ENCODE peak calls at places on chromosomes 3 and 15, in nine cellular contexts. R, U, A, S, O, W, Z, L and M are unnamed samples.

GRCh38 chr3:161854232-161854771 is 357.7 kb downstream of the OTOL1 start:
- DNase-seq in R (peak; percentile 25), U (peak; percentile 38), A (peak; percentile 42), S (no peak), O (peak; percentile 60), W (peak; percentile 85), Z (no peak), L (no peak), M (no peak)

GRCh38 chr3:5239602-5240001 is 52.1 kb downstream of the EDEM1 start:
- DNase-seq in R (no peak), U (no peak), A (no peak), S (no peak), O (no peak), W (peak; percentile 35), Z (no peak), L (no peak), M (no peak)

GRCh38 chr3:105304487-105304886 is 62.2 kb upstream of the ALCAM start:
- DNase-seq in R (no peak), U (no peak), A (no peak), S (no peak), O (no peak), W (peak; percentile 23), Z (no peak), L (no peak), M (no peak)

GRCh38 chr15:78055923-78056713 is 21.4 kb downstream of the TBC1D2B start:
- DNase-seq in R (peak; percentile 35), U (no peak), A (peak; percentile 18), S (peak; percentile 39), O (no peak), W (peak; percentile 36), Z (no peak), L (no peak), M (peak; percentile 42)

GRCh38 chr3:40920041-40920440 is 279.3 kb upstream of the CTNNB1 start:
- DNase-seq in R (no peak), U (no peak), A (no peak), S (no peak), O (no peak), W (peak; percentile 9), Z (no peak), L (no peak), M (no peak)

GRCh38 chr3:128572644-128573105 is 77.9 kb downstream of the RPN1 start:
- DNase-seq in R (no peak), U (no peak), A (no peak), S (no peak), O (no peak), W (no peak), Z (no peak), L (no peak), M (no peak)

GRCh38 chr3:65888980-65889706 is 149.6 kb downstream of the MAGI1 start:
- DNase-seq in R (no peak), U (peak; percentile 53), A (no peak), S (no peak), O (peak; percentile 90), W (peak; percentile 97), Z (no peak), L (no peak), M (no peak)

GRCh38 chr3:72341943-72342342 is 506.3 kb downstream of the SHQ1 start:
- DNase-seq in R (no peak), U (no peak), A (no peak), S (no peak), O (peak; percentile 11), W (no peak), Z (no peak), L (no peak), M (no peak)

GRCh38 chr3:148642214-148642613 is 55.5 kb upstream of the AGTR1 start:
- DNase-seq in R (no peak), U (no peak), A (no peak), S (no peak), O (peak; percentile 14), W (peak; percentile 9), Z (no peak), L (no peak), M (no peak)

GRCh38 chr15:87707076-87707475 is 549.5 kb downstream of the NTRK3 start:
- DNase-seq in R (no peak), U (no peak), A (no peak), S (no peak), O (no peak), W (no peak), Z (no peak), L (no peak), M (no peak)

GRCh38 chr3:88084006-88084597 is 25.0 kb downstream of the ZNF654 start:
- DNase-seq in R (no peak), U (no peak), A (no peak), S (no peak), O (no peak), W (no peak), Z (no peak), L (no peak), M (no peak)

GRCh38 chr3:186259612-186260383 is 102.2 kb downstream of the DGKG start:
- DNase-seq in R (peak; percentile 79), U (peak; percentile 77), A (peak; percentile 88), S (peak; percentile 68), O (peak; percentile 50), W (peak; percentile 64), Z (peak; percentile 80), L (peak; percentile 29), M (peak; percentile 93)

GRCh38 chr3:179428876-179429548 is 22.3 kb downstream of the GNB4 start:
- DNase-seq in R (no peak), U (no peak), A (no peak), S (no peak), O (no peak), W (no peak), Z (no peak), L (no peak), M (no peak)

GRCh38 chr15:51065781-51066180 is 28.9 kb downstream of the TNFAIP8L3 start:
- DNase-seq in R (no peak), U (no peak), A (no peak), S (no peak), O (no peak), W (no peak), Z (no peak), L (no peak), M (no peak)

GRCh38 chr3:129687586-129688125 is 81.2 kb upstream of the PLXND1 start:
- DNase-seq in R (no peak), U (no peak), A (no peak), S (no peak), O (no peak), W (no peak), Z (peak; percentile 58), L (no peak), M (no peak)